ENCODE peak calls at places on chromosome 6, in seven cellular contexts. S is upper lobe of left lung, Y is HCT116, V is GM23338, C is HL-60, G is K562, E is suprapubic skin. I is an unnamed sample.

GRCh38 chr6:26003102-26003694 is 40.6 kb downstream of the TRIM38 start:
- DNase-seq in S (peak), Y (no peak), V (peak), C (peak), G (peak), E (no peak), I (no peak)

GRCh38 chr6:132843316-132844040 is 29.1 kb downstream of the RPS12 start:
- DNase-seq in S (no peak), Y (no peak), V (peak), C (no peak), G (no peak), E (no peak), I (no peak)

GRCh38 chr6:164034602-164035140 is 620.2 kb downstream of the QKI start:
- DNase-seq in S (no peak), Y (no peak), V (no peak), C (no peak), G (no peak), E (no peak), I (no peak)

GRCh38 chr6:129641344-129641743 is 68.6 kb downstream of the ARHGAP18 start:
- DNase-seq in S (no peak), Y (peak), V (no peak), C (no peak), G (no peak), E (no peak), I (no peak)

GRCh38 chr6:81906709-81907204 is 154.3 kb upstream of the TENT5A start:
- DNase-seq in S (no peak), Y (no peak), V (no peak), C (no peak), G (no peak), E (no peak), I (no peak)

GRCh38 chr6:17894905-17895304 is 92.5 kb downstream of the KIF13A start:
- DNase-seq in S (no peak), Y (no peak), V (no peak), C (no peak), G (no peak), E (no peak), I (no peak)

GRCh38 chr6:159104163-159104885 is 59.5 kb upstream of the TAGAP start:
- DNase-seq in S (peak), Y (no peak), V (peak), C (peak), G (peak), E (no peak), I (peak)

GRCh38 chr6:52598123-52598823 is 21.4 kb upstream of the TRAM2 start:
- DNase-seq in S (no peak), Y (peak), V (peak), C (peak), G (peak), E (peak), I (peak)

GRCh38 chr6:139047677-139048076 is 19.1 kb downstream of the ABRACL start:
- DNase-seq in S (no peak), Y (no peak), V (no peak), C (no peak), G (no peak), E (no peak), I (no peak)

GRCh38 chr6:112562348-112563220 is 215.5 kb downstream of the RFPL4B start:
- DNase-seq in S (no peak), Y (no peak), V (no peak), C (no peak), G (no peak), E (no peak), I (no peak)

GRCh38 chr6:113644861-113645575 is 212.1 kb upstream of the MARCKS start:
- DNase-seq in S (no peak), Y (peak), V (no peak), C (no peak), G (no peak), E (no peak), I (no peak)

GRCh38 chr6:144148891-144149290 is 1.4 kb upstream of the STX11 start:
- DNase-seq in S (no peak), Y (no peak), V (no peak), C (no peak), G (no peak), E (no peak), I (no peak)

GRCh38 chr6:82840571-82840970 is 225.1 kb downstream of the UBE3D start:
- DNase-seq in S (no peak), Y (no peak), V (no peak), C (no peak), G (no peak), E (no peak), I (no peak)

GRCh38 chr6:56838965-56839364 is 115.9 kb upstream of the BEND6 start:
- DNase-seq in S (no peak), Y (no peak), V (no peak), C (no peak), G (no peak), E (no peak), I (no peak)

GRCh38 chr6:26197736-26198625 is 110.8 kb downstream of the HFE start:
- DNase-seq in S (no peak), Y (peak), V (peak), C (peak), G (no peak), E (no peak), I (peak)

GRCh38 chr6:56091159-56091869 is 156.1 kb downstream of the COL21A1 start:
- DNase-seq in S (no peak), Y (peak), V (no peak), C (peak), G (no peak), E (no peak), I (no peak)

GRCh38 chr6:64330694-64331309 is 695.2 kb downstream of the PHF3 start:
- DNase-seq in S (peak), Y (no peak), V (peak), C (peak), G (no peak), E (no peak), I (peak)

GRCh38 chr6:88426005-88426404 is 259.9 kb upstream of the CNR1 start:
- DNase-seq in S (no peak), Y (no peak), V (no peak), C (no peak), G (peak), E (no peak), I (no peak)

GRCh38 chr6:25660512-25660911 is 8.5 kb downstream of the SCGN start:
- DNase-seq in S (no peak), Y (peak), V (no peak), C (no peak), G (peak), E (no peak), I (no peak)

GRCh38 chr6:143652840-143653239 is 24.9 kb upstream of the PHACTR2 start:
- DNase-seq in S (no peak), Y (no peak), V (no peak), C (no peak), G (no peak), E (no peak), I (no peak)

GRCh38 chr6:116218172-116218633 is 35.7 kb downstream of the TSPYL4 start:
- DNase-seq in S (no peak), Y (no peak), V (no peak), C (no peak), G (no peak), E (no peak), I (no peak)

GRCh38 chr6:106525885-106526280 is 103.4 kb downstream of the RTN4IP1 start:
- DNase-seq in S (no peak), Y (no peak), V (no peak), C (no peak), G (no peak), E (no peak), I (no peak)

GRCh38 chr6:69861986-69862385 is 4.4 kb upstream of the COL19A1 start:
- DNase-seq in S (no peak), Y (no peak), V (peak), C (no peak), G (no peak), E (no peak), I (no peak)

GRCh38 chr6:133160531-133160930 is 80.6 kb upstream of the EYA4 start:
- DNase-seq in S (no peak), Y (no peak), V (no peak), C (no peak), G (no peak), E (no peak), I (no peak)

GRCh38 chr6:53259860-53260580 is 88.7 kb downstream of the ELOVL5 start:
- DNase-seq in S (no peak), Y (no peak), V (no peak), C (no peak), G (no peak), E (no peak), I (no peak)

GRCh38 chr6:84774174-84775158 is 10.1 kb upstream of the TBX18 start:
- DNase-seq in S (peak), Y (no peak), V (peak), C (peak), G (peak), E (peak), I (no peak)

GRCh38 chr6:112780498-112781096 is 433.5 kb downstream of the RFPL4B start:
- DNase-seq in S (peak), Y (peak), V (peak), C (peak), G (peak), E (no peak), I (peak)

GRCh38 chr6:144468709-144469108 is 183.6 kb downstream of the UTRN start:
- DNase-seq in S (no peak), Y (no peak), V (no peak), C (no peak), G (no peak), E (no peak), I (no peak)

GRCh38 chr6:54217018-54217417 is 91.2 kb upstream of the TINAG start:
- DNase-seq in S (no peak), Y (no peak), V (no peak), C (peak), G (no peak), E (no peak), I (no peak)

GRCh38 chr6:149716181-149716580 is 1.7 kb downstream of the LATS1 start:
- DNase-seq in S (no peak), Y (no peak), V (no peak), C (no peak), G (no peak), E (no peak), I (no peak)

GRCh38 chr6:139736507-139736906 is 362.1 kb upstream of the CITED2 start:
- DNase-seq in S (no peak), Y (no peak), V (no peak), C (peak), G (no peak), E (no peak), I (no peak)

GRCh38 chr6:70706491-70707123 is 38.9 kb downstream of the SMAP1 start:
- DNase-seq in S (no peak), Y (peak), V (peak), C (peak), G (no peak), E (no peak), I (no peak)

GRCh38 chr6:10082385-10082784 is 332.5 kb downstream of the TFAP2A start:
- DNase-seq in S (no peak), Y (no peak), V (no peak), C (peak), G (no peak), E (no peak), I (no peak)

GRCh38 chr6:47669684-47670515 is 28.5 kb upstream of the ADGRF4 start:
- DNase-seq in S (no peak), Y (no peak), V (peak), C (no peak), G (no peak), E (no peak), I (no peak)

GRCh38 chr6:151330130-151330715 is 61.1 kb downstream of the ZBTB2 start:
- DNase-seq in S (no peak), Y (no peak), V (no peak), C (no peak), G (no peak), E (no peak), I (no peak)

GRCh38 chr6:152769993-152770392 is 19.4 kb downstream of the VIP start:
- DNase-seq in S (no peak), Y (no peak), V (no peak), C (no peak), G (no peak), E (no peak), I (no peak)

GRCh38 chr6:152771061-152771687 is 20.6 kb downstream of the VIP start:
- DNase-seq in S (no peak), Y (no peak), V (peak), C (no peak), G (no peak), E (no peak), I (no peak)

GRCh38 chr6:152765331-152765730 is 14.7 kb downstream of the VIP start:
- DNase-seq in S (no peak), Y (no peak), V (no peak), C (no peak), G (no peak), E (no peak), I (no peak)

DNA sequence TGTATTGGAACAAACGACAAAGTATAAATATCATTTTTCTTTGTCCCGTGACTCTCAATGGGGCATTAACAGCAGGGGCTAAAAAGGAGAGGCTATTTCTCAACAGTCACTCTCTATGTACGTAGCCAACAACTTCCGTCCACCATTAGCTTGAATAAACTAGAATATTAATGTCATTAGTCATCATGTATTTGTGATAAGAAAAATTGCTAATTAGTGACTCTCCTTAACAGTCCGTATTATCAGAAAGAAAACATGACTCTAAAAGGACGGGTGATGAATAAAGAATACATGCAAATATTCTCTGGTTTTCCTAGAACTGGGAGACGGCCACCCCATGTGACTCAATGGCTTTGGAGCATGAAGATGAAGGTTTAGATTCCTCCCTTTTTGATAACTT is 18.6 kb downstream of the VIP start:
- DNase-seq in S (no peak), Y (no peak), V (no peak), C (no peak), G (no peak), E (no peak), I (no peak)
- TF ChIP-seq POLR2AphosphoS5 in S (no peak), Y (no peak), V (no peak), C (no peak), G (no peak), E (no peak), I (no peak)

GRCh38 chr6:14129572-14129971 is 12.0 kb downstream of the CD83 start:
- DNase-seq in S (peak), Y (peak), V (peak), C (peak), G (peak), E (no peak), I (no peak)
- TF ChIP-seq POLR2AphosphoS5 in S (no peak), Y (no peak), V (no peak), C (no peak), G (no peak), E (no peak), I (no peak)

GRCh38 chr6:130981409-130981808 is 81.6 kb downstream of the EPB41L2 start:
- DNase-seq in S (no peak), Y (no peak), V (no peak), C (no peak), G (no peak), E (no peak), I (no peak)

GRCh38 chr6:130985115-130985514 is 77.9 kb downstream of the EPB41L2 start:
- DNase-seq in S (no peak), Y (no peak), V (no peak), C (no peak), G (no peak), E (no peak), I (no peak)

GRCh38 chr6:130982941-130983456 is 80.0 kb downstream of the EPB41L2 start:
- DNase-seq in S (no peak), Y (no peak), V (no peak), C (no peak), G (no peak), E (no peak), I (no peak)

GRCh38 chr6:130980310-130981032 is 82.6 kb downstream of the EPB41L2 start:
- DNase-seq in S (no peak), Y (no peak), V (no peak), C (no peak), G (no peak), E (no peak), I (no peak)

DNA sequence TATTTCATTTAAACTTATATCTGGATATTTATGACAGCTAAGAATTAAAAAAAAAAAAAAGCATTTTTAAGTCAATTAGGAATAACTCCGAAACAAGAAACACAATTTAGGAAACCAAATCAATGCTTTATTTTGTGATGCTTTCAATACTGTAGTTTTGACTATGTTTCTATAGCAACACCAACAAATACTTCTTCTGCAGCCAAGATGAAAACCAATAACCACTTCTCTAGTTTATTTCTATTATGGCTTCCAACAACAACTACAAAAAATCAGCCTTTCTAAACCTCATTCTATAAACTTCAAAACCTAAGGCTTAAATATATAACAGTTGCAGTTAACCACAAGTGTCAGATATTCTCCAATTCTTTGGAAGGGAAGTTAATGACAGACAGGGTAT is 81.0 kb downstream of the EPB41L2 start:
- DNase-seq in S (no peak), Y (no peak), V (no peak), C (no peak), G (no peak), E (no peak), I (no peak)
- TF ChIP-seq POLR2AphosphoS5 in S (no peak), Y (no peak), V (no peak), C (no peak), G (no peak), E (no peak), I (no peak)

DNA sequence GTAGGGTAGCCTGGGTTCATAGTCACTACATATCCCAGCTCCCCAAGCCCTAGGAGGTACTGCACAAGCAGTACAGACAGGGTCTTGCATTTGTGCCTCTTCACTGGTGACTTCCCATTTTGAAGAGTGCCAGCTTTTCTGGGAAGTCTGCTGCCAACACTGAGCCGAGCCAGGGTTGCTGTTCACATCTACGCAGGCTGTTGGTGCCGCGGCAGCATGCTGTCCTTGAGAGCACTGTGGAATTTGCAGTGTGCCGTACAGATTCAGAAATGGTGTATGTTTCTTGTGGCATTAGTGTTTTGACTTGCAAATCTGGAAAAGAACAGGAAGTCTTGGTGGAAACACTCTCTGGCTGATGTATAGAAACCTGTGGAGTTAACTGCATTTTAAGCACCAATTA is 67.5 kb downstream of the JARID2 start:
- DNase-seq in S (peak), Y (no peak), V (no peak), C (peak), G (no peak), E (no peak), I (no peak)
- TF ChIP-seq POLR2AphosphoS5 in S (no peak), Y (no peak), V (no peak), C (no peak), G (no peak), E (no peak), I (no peak)

GRCh38 chr6:33585403-33586107 is 5.5 kb upstream of the BAK1 start:
- DNase-seq in S (peak), Y (peak), V (peak), C (peak), G (peak), E (peak), I (peak)
- TF ChIP-seq POLR2AphosphoS5 in S (no peak), Y (no peak), V (no peak), C (no peak), G (no peak), E (no peak), I (no peak)